ENCODE peak calls at places on chromosomes 11 and 22, in seven cellular contexts. K is fibroblast of lung; B is GM23248; Y is activated CD8-positive, alpha-beta memory T cell treated with anti-CD3 and anti-CD28 coated beads, Interleukin-2, amount 10 ng/mL, durations not matched to agents 7 days and 5 days; Z is DMS153; L is activated T-cell treated with anti-CD3 and anti-CD28 coated beads, Interleukin-2, amount 50 U/mL, for 72 hours; F is activated T-helper 1 cell treated with anti-CD3 and anti-CD28 coated beads, Interleukin-12 subunit alpha, Interleukin-12 subunit beta, Interleukin-2, Interleukin-4 antibody, amounts not matched to agents 30 ng/mL and 10 ng/mL and 1 ng/mL, durations not matched to agents 14 hours and 24 hours and 36 hours. O is an unnamed sample.

GRCh38 chr11:88179966-88180629 is 4.9 kb upstream of the RAB38 start:
- DNase-seq in K (peak; percentile 7), B (peak; percentile 11), Y (no peak), Z (no peak), L (no peak), F (no peak), O (no peak)

GRCh38 chr22:40817737-40818136 is 1.4 kb downstream of the SLC25A17 start:
- DNase-seq in K (no peak), B (no peak), Y (no peak), Z (no peak), L (no peak), F (no peak), O (no peak)

GRCh38 chr22:29387921-29388758 is at the start of gene AP1B1:
- DNase-seq in K (peak; percentile 90), B (peak; percentile 96), Y (peak; percentile 97), Z (peak; percentile 89), L (peak; percentile 99), F (peak; percentile 95), O (peak; percentile 96)

GRCh38 chr11:114091791-114092397 is 32.4 kb downstream of the ZBTB16 start:
- DNase-seq in K (no peak), B (no peak), Y (no peak), Z (no peak), L (no peak), F (no peak), O (no peak)

GRCh38 chr22:28791841-28792490 is 8.4 kb downstream of the XBP1 start:
- DNase-seq in K (no peak), B (no peak), Y (no peak), Z (no peak), L (no peak), F (no peak), O (no peak)

GRCh38 chr11:70606248-70606950 is 208.1 kb downstream of the CTTN start:
- DNase-seq in K (no peak), B (no peak), Y (no peak), Z (no peak), L (no peak), F (no peak), O (no peak)

GRCh38 chr11:4065601-4066377 is 28.8 kb upstream of the RRM1 start:
- DNase-seq in K (peak; percentile 64), B (peak; percentile 26), Y (no peak), Z (no peak), L (no peak), F (no peak), O (no peak)

GRCh38 chr22:27460596-27461347 is 340.8 kb downstream of the MN1 start:
- DNase-seq in K (peak; percentile 90), B (peak; percentile 88), Y (no peak), Z (no peak), L (no peak), F (no peak), O (peak; percentile 34)

GRCh38 chr22:41217553-41218157 is 12.5 kb downstream of the L3MBTL2 start:
- DNase-seq in K (peak; percentile 68), B (peak; percentile 89), Y (peak; percentile 70), Z (peak; percentile 21), L (peak; percentile 59), F (peak; percentile 44), O (peak; percentile 69)

GRCh38 chr11:66976048-66976467 is 954 bp downstream of the C11orf86 start:
- DNase-seq in K (no peak), B (no peak), Y (no peak), Z (no peak), L (peak; percentile 49), F (no peak), O (no peak)

GRCh38 chr11:5992604-5993251 is 5.9 kb upstream of the OR52L1 start:
- DNase-seq in K (peak; percentile 0), B (peak; percentile 58), Y (no peak), Z (no peak), L (no peak), F (no peak), O (no peak)

GRCh38 chr11:122007611-122008071 is 108.4 kb downstream of the BLID start:
- DNase-seq in K (peak; percentile 55), B (no peak), Y (no peak), Z (no peak), L (no peak), F (no peak), O (peak; percentile 83)

O was measured in testis.